ENCODE peak calls at places on chromosome 21, in five cellular contexts. One of them, this sample, is unnamed.

GRCh38 chr21:14542638-14543037 is 3.5 kb downstream of the SAMSN1 start:
- DNase-seq in SW480: no peak
- DNase-seq in AG04449: no peak
- DNase-seq in stimulated activated CD4-positive, alpha-beta T cell treated with anti-CD3 and anti-CD28 coated beads, Interleukin-1b, Interleukin-23, amount 100 ng/mL, for 24 hours: no peak
- DNase-seq in EL: no peak
- DNase-seq in this sample: no peak

GRCh38 chr21:44301961-44302406 is 2.1 kb downstream of the PFKL start:
- DNase-seq in SW480: no peak
- DNase-seq in AG04449: no peak
- DNase-seq in stimulated activated CD4-positive, alpha-beta T cell treated with anti-CD3 and anti-CD28 coated beads, Interleukin-1b, Interleukin-23, amount 100 ng/mL, for 24 hours: no peak
- DNase-seq in EL: no peak
- DNase-seq in this sample: no peak

GRCh38 chr21:19290328-19290727 is 886.7 kb upstream of the TMPRSS15 start:
- DNase-seq in SW480: no peak
- DNase-seq in AG04449: no peak
- DNase-seq in stimulated activated CD4-positive, alpha-beta T cell treated with anti-CD3 and anti-CD28 coated beads, Interleukin-1b, Interleukin-23, amount 100 ng/mL, for 24 hours: no peak
- DNase-seq in EL: no peak
- DNase-seq in this sample: no peak

GRCh38 chr21:32414579-32415358 is 2.3 kb downstream of the EVA1C start:
- DNase-seq in SW480: peak; percentile 44
- DNase-seq in AG04449: no peak
- DNase-seq in stimulated activated CD4-positive, alpha-beta T cell treated with anti-CD3 and anti-CD28 coated beads, Interleukin-1b, Interleukin-23, amount 100 ng/mL, for 24 hours: no peak
- DNase-seq in EL: peak; percentile 63
- DNase-seq in this sample: peak; percentile 83

GRCh38 chr21:32136546-32136945 is 142.3 kb downstream of the MIS18A start:
- DNase-seq in SW480: no peak
- DNase-seq in AG04449: no peak
- DNase-seq in stimulated activated CD4-positive, alpha-beta T cell treated with anti-CD3 and anti-CD28 coated beads, Interleukin-1b, Interleukin-23, amount 100 ng/mL, for 24 hours: no peak
- DNase-seq in EL: peak; percentile 9
- DNase-seq in this sample: no peak

GRCh38 chr21:25370311-25370744 is 237.0 kb downstream of the MRPL39 start:
- DNase-seq in SW480: peak; percentile 41
- DNase-seq in AG04449: peak; percentile 88
- DNase-seq in stimulated activated CD4-positive, alpha-beta T cell treated with anti-CD3 and anti-CD28 coated beads, Interleukin-1b, Interleukin-23, amount 100 ng/mL, for 24 hours: no peak
- DNase-seq in EL: peak; percentile 98
- DNase-seq in this sample: peak; percentile 94

GRCh38 chr21:44402323-44403105 is 49.1 kb downstream of the TRPM2 start:
- DNase-seq in SW480: no peak
- DNase-seq in AG04449: no peak
- DNase-seq in stimulated activated CD4-positive, alpha-beta T cell treated with anti-CD3 and anti-CD28 coated beads, Interleukin-1b, Interleukin-23, amount 100 ng/mL, for 24 hours: no peak
- DNase-seq in EL: no peak
- DNase-seq in this sample: no peak

GRCh38 chr21:45224189-45224938 is 63.3 kb downstream of the POFUT2 start:
- DNase-seq in SW480: no peak
- DNase-seq in AG04449: no peak
- DNase-seq in stimulated activated CD4-positive, alpha-beta T cell treated with anti-CD3 and anti-CD28 coated beads, Interleukin-1b, Interleukin-23, amount 100 ng/mL, for 24 hours: peak; percentile 7
- DNase-seq in EL: no peak
- DNase-seq in this sample: no peak

GRCh38 chr21:35352787-35353186 is 303.7 kb upstream of the RUNX1 start:
- DNase-seq in SW480: no peak
- DNase-seq in AG04449: no peak
- DNase-seq in stimulated activated CD4-positive, alpha-beta T cell treated with anti-CD3 and anti-CD28 coated beads, Interleukin-1b, Interleukin-23, amount 100 ng/mL, for 24 hours: no peak
- DNase-seq in EL: no peak
- DNase-seq in this sample: no peak

GRCh38 chr21:17491716-17492414 is 21.0 kb upstream of the CXADR start:
- DNase-seq in SW480: peak; percentile 29
- DNase-seq in AG04449: peak; percentile 84
- DNase-seq in stimulated activated CD4-positive, alpha-beta T cell treated with anti-CD3 and anti-CD28 coated beads, Interleukin-1b, Interleukin-23, amount 100 ng/mL, for 24 hours: no peak
- DNase-seq in EL: peak; percentile 97
- DNase-seq in this sample: peak; percentile 96

GRCh38 chr21:25767921-25768320 is 33.1 kb downstream of the GABPA start:
- DNase-seq in SW480: no peak
- DNase-seq in AG04449: no peak
- DNase-seq in stimulated activated CD4-positive, alpha-beta T cell treated with anti-CD3 and anti-CD28 coated beads, Interleukin-1b, Interleukin-23, amount 100 ng/mL, for 24 hours: no peak
- DNase-seq in EL: no peak
- DNase-seq in this sample: no peak

GRCh38 chr21:37862536-37862935 is 53.7 kb downstream of the KCNJ6 start:
- DNase-seq in SW480: peak; percentile 66
- DNase-seq in AG04449: no peak
- DNase-seq in stimulated activated CD4-positive, alpha-beta T cell treated with anti-CD3 and anti-CD28 coated beads, Interleukin-1b, Interleukin-23, amount 100 ng/mL, for 24 hours: no peak
- DNase-seq in EL: peak; percentile 35
- DNase-seq in this sample: no peak

GRCh38 chr21:45709127-45709526 is 65.6 kb downstream of the PCBP3 start:
- DNase-seq in SW480: no peak
- DNase-seq in AG04449: no peak
- DNase-seq in stimulated activated CD4-positive, alpha-beta T cell treated with anti-CD3 and anti-CD28 coated beads, Interleukin-1b, Interleukin-23, amount 100 ng/mL, for 24 hours: no peak
- DNase-seq in EL: no peak
- DNase-seq in this sample: peak; percentile 47

This sample was measured in foreskin fibroblast.